ENCODE peak calls at places on chromosome 5, in ten cellular contexts. H is uterus, D is Peyer's patch, T is ovary, E is HCT116, F is prostate gland, X is A549, L is body of pancreas, C is esophagus squamous epithelium, O is IMR-90. A is an unnamed sample.

GRCh38 chr5:160171656-160172055 is 52.4 kb upstream of the PWWP2A start:
- DNase-seq in H (no peak), D (no peak), T (no peak), E (no peak), F (no peak), X (no peak), L (no peak), C (no peak), O (no peak), A (no peak)

GRCh38 chr5:53211799-53212198 is 102.2 kb upstream of the MOCS2 start:
- DNase-seq in H (no peak), D (no peak), T (no peak), E (peak), F (no peak), X (no peak), L (no peak), C (no peak), O (peak), A (no peak)

GRCh38 chr5:52007230-52007858 is 624.1 kb downstream of the ISL1 start:
- DNase-seq in H (no peak), D (no peak), T (no peak), E (peak), F (peak), X (peak), L (peak), C (no peak), O (peak), A (no peak)

GRCh38 chr5:162174358-162174757 is 106.8 kb downstream of the GABRG2 start:
- DNase-seq in H (no peak), D (no peak), T (no peak), E (no peak), F (no peak), X (no peak), L (no peak), C (no peak), O (no peak), A (no peak)

GRCh38 chr5:123875444-123876264 is 363.7 kb downstream of the CSNK1G3 start:
- DNase-seq in H (no peak), D (no peak), T (no peak), E (no peak), F (no peak), X (no peak), L (peak), C (no peak), O (no peak), A (no peak)

GRCh38 chr5:14109041-14109747 is 33.9 kb upstream of the TRIO start:
- DNase-seq in H (no peak), D (no peak), T (no peak), E (no peak), F (no peak), X (no peak), L (no peak), C (no peak), O (peak), A (peak)

GRCh38 chr5:32138839-32139493 is 35.2 kb downstream of the GOLPH3 start:
- DNase-seq in H (no peak), D (no peak), T (no peak), E (no peak), F (no peak), X (no peak), L (no peak), C (no peak), O (peak), A (no peak)

GRCh38 chr5:143168877-143169810 is 234.3 kb downstream of the NR3C1 start:
- DNase-seq in H (no peak), D (no peak), T (no peak), E (no peak), F (no peak), X (no peak), L (no peak), C (no peak), O (no peak), A (no peak)

GRCh38 chr5:149200355-149200754 is 59.1 kb downstream of the ABLIM3 start:
- DNase-seq in H (no peak), D (no peak), T (no peak), E (no peak), F (no peak), X (no peak), L (no peak), C (no peak), O (no peak), A (no peak)

GRCh38 chr5:6994097-6994496 is 280.9 kb downstream of the TENT4A start:
- DNase-seq in H (no peak), D (no peak), T (no peak), E (no peak), F (no peak), X (no peak), L (no peak), C (no peak), O (no peak), A (no peak)

GRCh38 chr5:57503433-57503832 is 20.8 kb upstream of the ACTBL2 start:
- DNase-seq in H (peak), D (no peak), T (peak), E (no peak), F (no peak), X (no peak), L (peak), C (no peak), O (no peak), A (no peak)

GRCh38 chr5:120509056-120509455 is 45.0 kb downstream of the PRR16 start:
- DNase-seq in H (no peak), D (no peak), T (no peak), E (no peak), F (no peak), X (no peak), L (no peak), C (no peak), O (peak), A (no peak)

GRCh38 chr5:35003018-35003957 is 44.5 kb downstream of the AGXT2 start:
- DNase-seq in H (peak), D (peak), T (peak), E (peak), F (peak), X (peak), L (peak), C (no peak), O (peak), A (peak)

GRCh38 chr5:77640577-77641396 is 2.3 kb upstream of the OTP start:
- DNase-seq in H (no peak), D (no peak), T (no peak), E (no peak), F (no peak), X (no peak), L (no peak), C (no peak), O (no peak), A (no peak)

GRCh38 chr5:115543365-115543700 is 1.2 kb downstream of the FEM1C start:
- DNase-seq in H (no peak), D (no peak), T (no peak), E (no peak), F (peak), X (no peak), L (peak), C (no peak), O (no peak), A (no peak)

GRCh38 chr5:126178521-126178920 is 244.7 kb upstream of the GRAMD2B start:
- DNase-seq in H (peak), D (no peak), T (no peak), E (no peak), F (no peak), X (no peak), L (peak), C (no peak), O (peak), A (no peak)

GRCh38 chr5:122319897-122320296 is 7.9 kb downstream of the SNCAIP start:
- DNase-seq in H (no peak), D (no peak), T (no peak), E (no peak), F (no peak), X (no peak), L (no peak), C (no peak), O (no peak), A (no peak)

GRCh38 chr5:79237735-79238560 is 2.0 kb downstream of the JMY start:
- DNase-seq in H (no peak), D (no peak), T (no peak), E (no peak), F (no peak), X (no peak), L (no peak), C (no peak), O (no peak), A (no peak)

DNA sequence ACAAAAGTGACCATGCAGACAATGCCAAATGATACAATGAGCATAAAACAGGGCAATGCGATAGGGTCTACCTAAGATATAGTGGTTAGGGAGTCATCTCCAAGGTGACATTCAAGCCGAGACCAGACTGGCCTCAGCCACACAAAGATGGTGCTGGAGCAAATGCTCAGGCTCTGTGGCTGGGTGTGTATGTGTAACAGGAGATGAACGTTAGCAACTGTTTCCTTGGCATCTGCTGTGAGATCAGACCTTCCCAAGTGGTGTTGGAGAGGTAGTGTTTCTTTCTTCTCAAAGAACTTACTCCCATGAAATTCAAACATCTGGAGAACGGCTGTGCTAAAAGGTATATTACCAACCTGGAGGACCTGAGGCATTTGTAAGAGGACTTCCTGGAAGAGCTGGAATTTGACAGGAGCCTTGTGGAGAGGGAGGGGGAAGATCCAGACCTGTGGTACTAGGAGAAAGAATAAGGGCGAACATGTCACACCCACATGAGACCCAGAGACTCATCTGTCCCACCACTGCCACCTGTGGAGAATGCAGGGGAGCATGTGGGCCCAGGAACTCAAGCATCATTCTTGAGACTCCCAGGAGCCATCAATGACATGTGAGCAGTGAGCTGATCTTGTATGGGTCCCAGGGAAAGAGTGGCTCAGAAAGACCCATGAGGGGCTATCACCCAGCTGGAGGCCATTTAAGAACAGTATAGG is 21.4 kb upstream of the ANXA6 start:
- DNase-seq in H (no peak), D (no peak), T (no peak), E (no peak), F (no peak), X (no peak), L (no peak), C (no peak), O (no peak), A (no peak)
- TF ChIP-seq POLR2A in H (no peak), D (no peak), T (no peak), E (no peak), F (no peak), X (no peak), L (no peak), C (no peak), O (no peak), A (no peak)

DNA sequence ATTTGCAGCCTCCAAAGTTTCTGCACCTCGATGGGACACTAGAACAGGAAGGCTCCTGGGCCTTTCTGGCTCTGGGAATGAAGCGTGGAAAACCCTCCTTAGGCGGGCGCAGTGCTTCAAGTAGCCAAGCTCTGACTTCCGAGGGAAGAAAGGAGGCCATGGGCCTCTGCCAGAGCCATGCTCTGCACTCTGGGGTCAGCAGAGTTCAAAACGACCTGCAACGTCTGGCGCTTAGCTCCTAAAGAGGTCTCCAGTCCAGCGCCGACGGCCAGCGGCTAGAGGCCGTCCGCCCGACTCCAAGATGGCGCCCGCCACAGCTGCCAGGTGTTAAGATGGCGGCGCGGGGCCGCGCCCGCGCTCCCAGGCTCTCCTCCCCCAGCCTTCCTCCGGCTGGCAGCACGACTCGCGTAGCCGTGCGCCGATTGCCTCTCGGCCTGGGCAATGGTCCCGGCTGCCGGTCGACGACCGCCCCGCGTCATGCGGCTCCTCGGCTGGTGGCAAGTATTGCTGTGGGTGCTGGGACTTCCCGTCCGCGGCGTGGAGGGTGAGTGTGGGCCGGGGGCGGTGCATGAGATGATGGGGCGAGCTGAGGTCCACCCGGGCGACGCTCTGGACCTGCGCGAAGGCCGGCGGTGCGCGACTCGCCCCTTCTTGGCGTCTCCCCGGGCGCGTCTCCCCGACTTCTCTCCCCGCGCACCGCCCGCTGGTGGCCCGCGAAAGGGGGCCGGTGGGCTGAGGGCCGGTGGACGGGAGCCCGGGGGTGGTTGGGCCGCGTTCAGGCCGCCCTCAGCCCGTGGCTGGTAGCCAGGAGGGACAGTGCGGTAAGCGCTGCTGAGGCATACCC is at the start of gene TXNDC15:
- DNase-seq in H (peak), D (peak), T (peak), E (peak), F (peak), X (peak), L (peak), C (peak), O (peak), A (peak)
- TF ChIP-seq POLR2A in H (peak), D (peak), T (peak), E (peak), F (peak), X (peak), L (peak), C (peak), O (peak), A (no peak)

GRCh38 chr5:33890633-33891032 is 1.2 kb downstream of the ADAMTS12 start:
- DNase-seq in H (no peak), D (no peak), T (no peak), E (no peak), F (no peak), X (peak), L (no peak), C (no peak), O (peak), A (no peak)
- TF ChIP-seq POLR2A in H (no peak), D (no peak), T (no peak), E (no peak), F (no peak), X (no peak), L (no peak), C (no peak), O (no peak), A (no peak)

GRCh38 chr5:157267766-157268480 is 2.0 kb downstream of the CYFIP2 start:
- DNase-seq in H (no peak), D (no peak), T (no peak), E (no peak), F (no peak), X (no peak), L (no peak), C (no peak), O (no peak), A (no peak)

GRCh38 chr5:157266286-157267007 is 524 bp downstream of the CYFIP2 start:
- DNase-seq in H (peak), D (peak), T (peak), E (no peak), F (no peak), X (peak), L (peak), C (no peak), O (no peak), A (peak)

GRCh38 chr5:157267025-157267424 is 1.1 kb downstream of the CYFIP2 start:
- DNase-seq in H (no peak), D (no peak), T (no peak), E (no peak), F (no peak), X (no peak), L (no peak), C (no peak), O (no peak), A (no peak)

GRCh38 chr5:157263586-157264090 is 2.3 kb upstream of the CYFIP2 start:
- DNase-seq in H (no peak), D (no peak), T (no peak), E (no peak), F (no peak), X (no peak), L (no peak), C (no peak), O (no peak), A (no peak)

GRCh38 chr5:157265714-157266285 is at the start of gene CYFIP2:
- DNase-seq in H (peak), D (peak), T (peak), E (no peak), F (peak), X (peak), L (peak), C (peak), O (peak), A (peak)
- TF ChIP-seq POLR2A in H (no peak), D (peak), T (no peak), E (no peak), F (no peak), X (no peak), L (no peak), C (peak), O (no peak), A (no peak)

DNA sequence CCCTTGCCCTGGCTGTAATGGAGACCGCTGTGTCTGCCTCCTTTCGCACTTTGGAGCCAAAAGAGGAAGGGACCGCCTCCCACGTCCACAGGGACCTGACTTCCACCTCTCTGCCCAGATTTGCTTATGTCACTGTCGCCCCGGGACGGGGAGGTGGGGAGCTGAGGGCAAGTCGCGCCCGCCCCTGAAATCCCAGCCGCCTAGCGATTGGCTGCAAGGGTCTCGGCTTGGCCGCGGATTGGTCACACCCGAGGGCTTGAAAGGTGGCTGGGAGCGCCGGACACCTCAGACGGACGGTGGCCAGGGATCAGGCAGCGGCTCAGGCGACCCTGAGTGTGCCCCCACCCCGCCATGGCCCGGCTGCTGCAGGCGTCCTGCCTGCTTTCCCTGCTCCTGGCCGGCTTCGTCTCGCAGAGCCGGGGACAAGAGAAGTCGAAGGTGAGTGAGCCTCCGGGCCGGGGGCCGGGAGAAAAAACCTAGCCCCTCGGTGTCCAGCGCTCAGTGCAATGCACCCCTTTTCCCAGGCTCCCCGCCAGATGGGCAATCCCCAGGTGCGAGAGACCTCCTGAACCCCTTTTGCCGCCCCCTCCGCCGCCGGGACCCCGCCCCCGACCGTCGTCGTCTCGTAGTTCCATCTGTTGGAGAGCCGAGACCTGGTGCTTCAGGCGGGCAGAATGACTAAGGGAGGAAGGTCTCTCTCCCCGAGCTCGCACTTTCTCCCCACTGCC is at the start of gene GPX3:
- DNase-seq in H (peak), D (peak), T (peak), E (no peak), F (peak), X (peak), L (peak), C (peak), O (peak), A (peak)
- TF ChIP-seq POLR2A in H (peak), D (peak), T (peak), E (no peak), F (peak), X (peak), L (peak), C (peak), O (no peak), A (no peak)

GRCh38 chr5:38845555-38846378 is at the start of gene OSMR:
- DNase-seq in H (peak), D (peak), T (peak), E (peak), F (peak), X (peak), L (peak), C (peak), O (peak), A (peak)
- TF ChIP-seq POLR2A in H (peak), D (no peak), T (peak), E (peak), F (peak), X (peak), L (peak), C (peak), O (peak), A (no peak)